ENCODE peak calls at places on chromosomes 2 and 18, in nine cellular contexts. A is tibial nerve; T is stimulated activated CD4-positive, alpha-beta T cell treated with anti-CD3 and anti-CD28 coated beads, Interleukin-2, amount 100 ng/mL, for 48 hours; G is posterior cingulate gyrus; O is OCI-LY7; Z is EL; E is fibroblast of the aortic adventitia; M is endothelial cell; J is SJSA1. R is an unnamed sample.
A peak's percentile ranks its signal among the peaks of the same experiment; 100 is the strongest.

GRCh38 chr2:46847726-46848421 is 67.7 kb downstream of the MCFD2 start:
- DNase-seq in A (no peak), T (no peak), G (no peak), O (no peak), Z (peak; percentile 67), E (peak; percentile 97), M (no peak), J (no peak), R (no peak)

GRCh38 chr2:25294573-25295462 is 46.9 kb downstream of the DNMT3A start:
- DNase-seq in A (peak; percentile 42), T (peak; percentile 64), G (peak; percentile 70), O (peak; percentile 88), Z (peak; percentile 12), E (peak; percentile 46), M (peak; percentile 64), J (no peak), R (no peak)

GRCh38 chr18:79796531-79797390 is 977 bp upstream of the KCNG2 start:
- DNase-seq in A (no peak), T (no peak), G (no peak), O (no peak), Z (no peak), E (peak; percentile 14), M (no peak), J (no peak), R (no peak)

GRCh38 chr2:43899589-43899988 is 60.8 kb downstream of the ABCG8 start:
- DNase-seq in A (no peak), T (no peak), G (no peak), O (no peak), Z (no peak), E (no peak), M (no peak), J (no peak), R (no peak)

GRCh38 chr2:176187306-176188217 is 906 bp upstream of the HOXD1 start:
- DNase-seq in A (no peak), T (no peak), G (no peak), O (no peak), Z (no peak), E (peak; percentile 5), M (peak; percentile 33), J (peak; percentile 36), R (peak; percentile 44)

GRCh38 chr2:226882606-226883005 is 46.8 kb downstream of the RHBDD1 start:
- DNase-seq in A (no peak), T (no peak), G (no peak), O (no peak), Z (peak; percentile 47), E (no peak), M (no peak), J (no peak), R (no peak)

GRCh38 chr2:47867205-47867604 is 39.1 kb downstream of the FBXO11 start:
- DNase-seq in A (no peak), T (no peak), G (no peak), O (peak; percentile 25), Z (peak; percentile 81), E (peak; percentile 88), M (no peak), J (peak; percentile 52), R (no peak)

GRCh38 chr2:232338759-232339106 is 39.8 kb upstream of the ALPP start:
- DNase-seq in A (no peak), T (no peak), G (no peak), O (no peak), Z (no peak), E (no peak), M (no peak), J (no peak), R (no peak)

GRCh38 chr2:160822006-160822405 is 328.4 kb upstream of the RBMS1 start:
- DNase-seq in A (no peak), T (no peak), G (no peak), O (no peak), Z (no peak), E (no peak), M (no peak), J (no peak), R (no peak)

GRCh38 chr2:8575011-8575750 is 106.7 kb upstream of the ID2 start:
- DNase-seq in A (no peak), T (no peak), G (peak; percentile 53), O (peak; percentile 84), Z (no peak), E (no peak), M (no peak), J (no peak), R (peak; percentile 14)

GRCh38 chr2:230738391-230738811 is 25.8 kb downstream of the CAB39 start:
- DNase-seq in A (no peak), T (no peak), G (no peak), O (no peak), Z (no peak), E (peak; percentile 54), M (no peak), J (peak; percentile 55), R (no peak)

GRCh38 chr2:20706217-20706616 is 39.3 kb downstream of the GDF7 start:
- DNase-seq in A (no peak), T (no peak), G (no peak), O (no peak), Z (no peak), E (no peak), M (no peak), J (no peak), R (no peak)

GRCh38 chr2:238462782-238463396 is 36.2 kb downstream of the ASB1 start:
- DNase-seq in A (no peak), T (no peak), G (no peak), O (peak; percentile 63), Z (peak; percentile 60), E (peak; percentile 75), M (no peak), J (peak; percentile 52), R (no peak)

GRCh38 chr2:20129320-20130274 is 78.2 kb upstream of the LAPTM4A start:
- DNase-seq in A (no peak), T (no peak), G (no peak), O (no peak), Z (no peak), E (no peak), M (no peak), J (no peak), R (no peak)

GRCh38 chr2:120539937-120540718 is 194.2 kb downstream of the INHBB start:
- DNase-seq in A (no peak), T (no peak), G (no peak), O (no peak), Z (peak; percentile 98), E (peak; percentile 91), M (no peak), J (peak; percentile 79), R (no peak)

GRCh38 chr2:100929142-100929541 is 72.9 kb upstream of the RPL31 start:
- DNase-seq in A (no peak), T (no peak), G (no peak), O (no peak), Z (no peak), E (peak; percentile 4), M (no peak), J (no peak), R (no peak)

GRCh38 chr2:123061534-123061933 is 963.6 kb upstream of the CNTNAP5 start:
- DNase-seq in A (no peak), T (no peak), G (no peak), O (no peak), Z (no peak), E (no peak), M (no peak), J (no peak), R (no peak)

GRCh38 chr18:76970749-76971148 is 148.4 kb downstream of the ZNF236 start:
- DNase-seq in A (no peak), T (no peak), G (no peak), O (no peak), Z (no peak), E (no peak), M (no peak), J (no peak), R (no peak)

GRCh38 chr2:173997779-173998178 is 32.6 kb upstream of the SP3 start:
- DNase-seq in A (no peak), T (no peak), G (no peak), O (no peak), Z (no peak), E (peak; percentile 46), M (no peak), J (no peak), R (no peak)

GRCh38 chr2:120938132-120938771 is 202.6 kb downstream of the GLI2 start:
- DNase-seq in A (no peak), T (no peak), G (no peak), O (no peak), Z (no peak), E (peak; percentile 85), M (no peak), J (no peak), R (no peak)

GRCh38 chr2:147884796-147885195 is 40.0 kb downstream of the ACVR2A start:
- DNase-seq in A (no peak), T (no peak), G (no peak), O (no peak), Z (peak; percentile 0), E (no peak), M (no peak), J (no peak), R (no peak)

GRCh38 chr2:178241852-178242551 is 47.7 kb downstream of the OSBPL6 start:
- DNase-seq in A (peak; percentile 18), T (no peak), G (peak; percentile 28), O (no peak), Z (peak; percentile 89), E (peak; percentile 98), M (no peak), J (peak; percentile 20), R (no peak)

GRCh38 chr2:21836261-21836660 is 712.5 kb downstream of the TDRD15 start:
- DNase-seq in A (no peak), T (no peak), G (no peak), O (no peak), Z (peak; percentile 4), E (no peak), M (no peak), J (no peak), R (no peak)

GRCh38 chr18:63297678-63298392 is 21.7 kb downstream of the BCL2 start:
- DNase-seq in A (no peak), T (no peak), G (no peak), O (no peak), Z (no peak), E (no peak), M (no peak), J (no peak), R (no peak)

GRCh38 chr2:37181726-37182684 is 6.5 kb downstream of the SULT6B1 start:
- DNase-seq in A (no peak), T (no peak), G (no peak), O (no peak), Z (peak; percentile 73), E (peak; percentile 10), M (no peak), J (peak; percentile 37), R (no peak)

GRCh38 chr2:111045771-111046444 is 74.8 kb upstream of the BCL2L11 start:
- DNase-seq in A (no peak), T (no peak), G (no peak), O (no peak), Z (no peak), E (no peak), M (no peak), J (no peak), R (no peak)

R was measured in H9.